ENCODE peak calls at places on chromosomes 5 and 9, in six cellular contexts. One of them, this sample, is unnamed.

GRCh38 chr9:114177423-114178064 is 22.2 kb downstream of the COL27A1 start:
- DNase-seq in AG10803: peak
- DNase-seq in fibroblast of pulmonary artery: peak
- DNase-seq in fibroblast of villous mesenchyme: peak
- DNase-seq in suprapubic skin: no peak
- DNase-seq in body of pancreas: no peak
- DNase-seq in this sample: no peak

GRCh38 chr9:90103771-90104170 is 499.0 kb downstream of the GADD45G start:
- DNase-seq in suprapubic skin: no peak
- DNase-seq in AG10803: no peak
- DNase-seq in fibroblast of pulmonary artery: no peak
- DNase-seq in body of pancreas: no peak
- DNase-seq in fibroblast of villous mesenchyme: no peak
- DNase-seq in this sample: no peak

GRCh38 chr5:9653811-9654210 is 23.7 kb upstream of the TAS2R1 start:
- DNase-seq in body of pancreas: peak
- DNase-seq in fibroblast of villous mesenchyme: peak
- DNase-seq in fibroblast of pulmonary artery: peak
- DNase-seq in AG10803: peak
- DNase-seq in suprapubic skin: no peak
- DNase-seq in this sample: peak

GRCh38 chr5:157463621-157464407 is 3.8 kb downstream of the NIPAL4 start:
- DNase-seq in body of pancreas: no peak
- DNase-seq in AG10803: peak
- DNase-seq in fibroblast of villous mesenchyme: peak
- DNase-seq in suprapubic skin: no peak
- DNase-seq in fibroblast of pulmonary artery: no peak
- DNase-seq in this sample: no peak

GRCh38 chr9:89888677-89889076 is 283.9 kb downstream of the GADD45G start:
- DNase-seq in AG10803: no peak
- DNase-seq in fibroblast of pulmonary artery: no peak
- DNase-seq in suprapubic skin: peak
- DNase-seq in body of pancreas: no peak
- DNase-seq in fibroblast of villous mesenchyme: no peak
- DNase-seq in this sample: no peak

GRCh38 chr9:127523312-127523851 is 72.1 kb downstream of the LRSAM1 start:
- DNase-seq in suprapubic skin: no peak
- DNase-seq in fibroblast of pulmonary artery: peak
- DNase-seq in body of pancreas: peak
- DNase-seq in fibroblast of villous mesenchyme: no peak
- DNase-seq in AG10803: peak
- DNase-seq in this sample: no peak

GRCh38 chr5:161064297-161064696 is 212.3 kb upstream of the ATP10B start:
- DNase-seq in AG10803: no peak
- DNase-seq in suprapubic skin: no peak
- DNase-seq in fibroblast of pulmonary artery: no peak
- DNase-seq in body of pancreas: no peak
- DNase-seq in fibroblast of villous mesenchyme: no peak
- DNase-seq in this sample: no peak

GRCh38 chr9:77661696-77662095 is 13.6 kb upstream of the GNA14 start:
- DNase-seq in body of pancreas: no peak
- DNase-seq in AG10803: no peak
- DNase-seq in suprapubic skin: no peak
- DNase-seq in fibroblast of pulmonary artery: no peak
- DNase-seq in fibroblast of villous mesenchyme: no peak
- DNase-seq in this sample: no peak

GRCh38 chr9:132169672-132170392 is 8.0 kb downstream of the NTNG2 start:
- DNase-seq in fibroblast of villous mesenchyme: peak
- DNase-seq in body of pancreas: peak
- DNase-seq in AG10803: peak
- DNase-seq in suprapubic skin: no peak
- DNase-seq in fibroblast of pulmonary artery: peak
- DNase-seq in this sample: no peak

GRCh38 chr5:40618926-40619325 is 60.8 kb upstream of the PTGER4 start:
- DNase-seq in AG10803: no peak
- DNase-seq in body of pancreas: no peak
- DNase-seq in fibroblast of villous mesenchyme: no peak
- DNase-seq in suprapubic skin: no peak
- DNase-seq in fibroblast of pulmonary artery: no peak
- DNase-seq in this sample: no peak

GRCh38 chr5:173474881-173475287 is 141.6 kb downstream of the BOD1 start:
- DNase-seq in suprapubic skin: no peak
- DNase-seq in fibroblast of villous mesenchyme: peak
- DNase-seq in AG10803: peak
- DNase-seq in fibroblast of pulmonary artery: peak
- DNase-seq in body of pancreas: no peak
- DNase-seq in this sample: no peak

GRCh38 chr9:82168585-82168984 is 180.0 kb downstream of the SPATA31D1 start:
- DNase-seq in fibroblast of villous mesenchyme: peak
- DNase-seq in body of pancreas: no peak
- DNase-seq in fibroblast of pulmonary artery: no peak
- DNase-seq in suprapubic skin: no peak
- DNase-seq in AG10803: peak
- DNase-seq in this sample: no peak

GRCh38 chr9:105978822-105979221 is 284.5 kb downstream of the TMEM38B start:
- DNase-seq in fibroblast of pulmonary artery: no peak
- DNase-seq in fibroblast of villous mesenchyme: no peak
- DNase-seq in AG10803: no peak
- DNase-seq in suprapubic skin: no peak
- DNase-seq in body of pancreas: no peak
- DNase-seq in this sample: no peak

GRCh38 chr5:133977161-133977787 is 8.8 kb upstream of the C5orf15 start:
- DNase-seq in body of pancreas: no peak
- DNase-seq in AG10803: no peak
- DNase-seq in fibroblast of villous mesenchyme: no peak
- DNase-seq in suprapubic skin: no peak
- DNase-seq in fibroblast of pulmonary artery: no peak
- DNase-seq in this sample: no peak

GRCh38 chr9:11457809-11458785 is 845.3 kb upstream of the PTPRD start:
- DNase-seq in body of pancreas: no peak
- DNase-seq in fibroblast of pulmonary artery: peak
- DNase-seq in suprapubic skin: no peak
- DNase-seq in AG10803: no peak
- DNase-seq in fibroblast of villous mesenchyme: no peak
- DNase-seq in this sample: no peak

GRCh38 chr9:3224931-3225330 is 300.9 kb downstream of the RFX3 start:
- DNase-seq in AG10803: no peak
- DNase-seq in suprapubic skin: no peak
- DNase-seq in fibroblast of villous mesenchyme: no peak
- DNase-seq in body of pancreas: no peak
- DNase-seq in fibroblast of pulmonary artery: peak
- DNase-seq in this sample: no peak

GRCh38 chr5:10635257-10635860 is 71.5 kb downstream of the ANKRD33B start:
- DNase-seq in AG10803: peak
- DNase-seq in fibroblast of villous mesenchyme: no peak
- DNase-seq in fibroblast of pulmonary artery: peak
- DNase-seq in body of pancreas: no peak
- DNase-seq in suprapubic skin: peak
- DNase-seq in this sample: no peak

GRCh38 chr9:124210697-124211096 is 47.1 kb upstream of the NEK6 start:
- DNase-seq in fibroblast of pulmonary artery: no peak
- DNase-seq in fibroblast of villous mesenchyme: no peak
- DNase-seq in suprapubic skin: no peak
- DNase-seq in AG10803: no peak
- DNase-seq in body of pancreas: no peak
- DNase-seq in this sample: no peak

GRCh38 chr5:132428811-132429440 is 59.4 kb downstream of the SLC22A5 start:
- DNase-seq in fibroblast of pulmonary artery: peak
- DNase-seq in body of pancreas: no peak
- DNase-seq in suprapubic skin: no peak
- DNase-seq in fibroblast of villous mesenchyme: peak
- DNase-seq in AG10803: peak
- DNase-seq in this sample: peak

GRCh38 chr5:74483001-74483400 is 157.5 kb downstream of the ENC1 start:
- DNase-seq in body of pancreas: no peak
- DNase-seq in fibroblast of pulmonary artery: no peak
- DNase-seq in fibroblast of villous mesenchyme: no peak
- DNase-seq in AG10803: no peak
- DNase-seq in suprapubic skin: no peak
- DNase-seq in this sample: no peak

GRCh38 chr5:150945501-150945900 is 40.7 kb upstream of the ZNF300 start:
- DNase-seq in AG10803: peak
- DNase-seq in fibroblast of pulmonary artery: no peak
- DNase-seq in body of pancreas: no peak
- DNase-seq in fibroblast of villous mesenchyme: no peak
- DNase-seq in suprapubic skin: no peak
- DNase-seq in this sample: no peak

GRCh38 chr5:150948539-150948938 is 43.8 kb upstream of the ZNF300 start:
- DNase-seq in fibroblast of pulmonary artery: no peak
- DNase-seq in suprapubic skin: no peak
- DNase-seq in AG10803: no peak
- DNase-seq in fibroblast of villous mesenchyme: no peak
- DNase-seq in body of pancreas: no peak
- DNase-seq in this sample: no peak

GRCh38 chr5:150945947-150946346 is 41.2 kb upstream of the ZNF300 start:
- DNase-seq in fibroblast of pulmonary artery: peak
- DNase-seq in AG10803: peak
- DNase-seq in suprapubic skin: no peak
- DNase-seq in body of pancreas: no peak
- DNase-seq in fibroblast of villous mesenchyme: no peak
- DNase-seq in this sample: no peak

DNA sequence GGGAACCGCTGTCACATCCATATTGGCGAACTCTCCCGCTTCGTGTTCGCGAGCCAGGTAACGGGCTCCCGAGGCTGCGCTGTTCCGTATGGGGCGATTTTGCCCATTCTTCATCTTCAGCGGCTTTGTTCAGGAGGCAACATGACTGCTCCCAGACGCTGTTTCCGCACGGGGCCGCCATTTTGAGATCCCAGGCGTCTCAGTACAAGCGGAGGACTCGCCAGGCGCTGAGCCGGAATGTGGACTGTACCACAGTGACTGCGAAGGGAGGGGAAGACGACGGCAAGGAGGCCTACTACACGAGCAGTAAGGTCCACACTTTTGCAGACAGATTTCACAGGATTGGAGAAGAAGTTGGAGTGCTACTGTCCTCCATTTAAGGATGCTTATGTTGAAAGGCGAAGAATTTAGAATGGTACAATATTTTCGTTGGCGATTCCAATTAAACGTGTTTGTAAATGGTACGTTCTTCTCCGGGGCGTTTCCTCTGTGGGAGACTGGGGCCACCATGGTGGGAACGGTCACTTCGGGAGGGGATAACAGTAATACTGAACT is 41.6 kb upstream of the ZNF300 start:
- DNase-seq in AG10803: peak
- DNase-seq in fibroblast of pulmonary artery: peak
- DNase-seq in suprapubic skin: peak
- DNase-seq in body of pancreas: peak
- DNase-seq in fibroblast of villous mesenchyme: peak
- DNase-seq in this sample: peak
- H3K4me3 ChIP-seq in AG10803: peak
- H3K4me3 ChIP-seq in fibroblast of pulmonary artery: peak
- H3K4me3 ChIP-seq in suprapubic skin: peak
- H3K4me3 ChIP-seq in body of pancreas: peak
- H3K4me3 ChIP-seq in fibroblast of villous mesenchyme: peak
- H3K4me3 ChIP-seq in this sample: peak

GRCh38 chr5:93782978-93783377 is 41.6 kb upstream of the POU5F2 start:
- DNase-seq in fibroblast of pulmonary artery: no peak
- DNase-seq in body of pancreas: no peak
- DNase-seq in fibroblast of villous mesenchyme: no peak
- DNase-seq in AG10803: peak
- DNase-seq in suprapubic skin: no peak
- DNase-seq in this sample: no peak
- TF ChIP-seq CTCF in fibroblast of pulmonary artery: no peak
- TF ChIP-seq CTCF in body of pancreas: no peak
- TF ChIP-seq CTCF in fibroblast of villous mesenchyme: no peak
- TF ChIP-seq CTCF in AG10803: no peak
- TF ChIP-seq CTCF in suprapubic skin: no peak
- TF ChIP-seq CTCF in this sample: no peak

GRCh38 chr5:31937703-31938102 is 236.4 kb downstream of the GOLPH3 start:
- DNase-seq in fibroblast of villous mesenchyme: no peak
- DNase-seq in AG10803: no peak
- DNase-seq in body of pancreas: no peak
- DNase-seq in suprapubic skin: no peak
- DNase-seq in fibroblast of pulmonary artery: no peak
- DNase-seq in this sample: no peak
- H3K4me3 ChIP-seq in fibroblast of villous mesenchyme: no peak
- H3K4me3 ChIP-seq in AG10803: no peak
- H3K4me3 ChIP-seq in body of pancreas: no peak
- H3K4me3 ChIP-seq in suprapubic skin: peak
- H3K4me3 ChIP-seq in fibroblast of pulmonary artery: no peak
- H3K4me3 ChIP-seq in this sample: no peak

GRCh38 chr5:107997338-107997979 is 326.7 kb upstream of the EFNA5 start:
- DNase-seq in suprapubic skin: no peak
- DNase-seq in fibroblast of villous mesenchyme: no peak
- DNase-seq in fibroblast of pulmonary artery: no peak
- DNase-seq in body of pancreas: no peak
- DNase-seq in AG10803: peak
- DNase-seq in this sample: peak
- TF ChIP-seq CTCF in suprapubic skin: no peak
- TF ChIP-seq CTCF in fibroblast of villous mesenchyme: no peak
- TF ChIP-seq CTCF in fibroblast of pulmonary artery: no peak
- TF ChIP-seq CTCF in body of pancreas: no peak
- TF ChIP-seq CTCF in AG10803: no peak
- TF ChIP-seq CTCF in this sample: no peak

DNA sequence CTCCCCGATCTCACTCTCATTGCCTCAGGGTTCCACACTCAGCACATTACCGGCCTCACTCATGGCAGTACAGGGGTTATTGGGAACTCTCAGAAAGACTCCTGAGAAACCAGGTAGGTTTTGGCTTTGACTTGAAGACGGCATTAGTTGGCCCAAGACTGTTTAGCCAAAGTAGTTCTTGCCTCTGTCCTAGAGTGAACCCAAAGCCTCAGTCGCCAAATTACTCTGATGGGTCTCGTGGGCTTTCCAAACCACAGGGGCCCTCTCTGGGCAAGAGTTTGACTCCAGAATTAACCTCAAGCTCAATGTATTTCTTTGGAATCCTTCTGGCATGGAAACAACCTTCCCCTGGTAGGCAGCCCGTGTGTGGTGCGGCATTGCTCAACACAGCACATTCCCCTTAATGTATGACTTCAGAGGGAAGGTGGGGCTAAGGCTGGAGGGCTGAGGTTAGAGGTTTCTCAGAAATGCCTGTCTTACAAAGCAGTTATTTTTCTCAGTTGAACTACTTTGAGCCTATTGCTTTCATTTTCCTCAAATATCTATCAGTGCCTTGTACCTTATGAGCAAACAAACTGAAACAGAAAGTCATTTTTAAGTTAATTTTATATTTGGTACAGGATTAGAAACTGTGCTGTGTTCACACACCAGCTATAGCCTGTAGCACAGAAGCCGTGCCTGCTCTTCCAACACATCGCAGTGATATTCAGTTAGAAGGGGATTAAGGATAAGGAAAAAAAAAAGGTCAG is 123.8 kb upstream of the HAPLN1 start:
- DNase-seq in fibroblast of villous mesenchyme: peak
- DNase-seq in AG10803: peak
- DNase-seq in suprapubic skin: no peak
- DNase-seq in fibroblast of pulmonary artery: peak
- DNase-seq in body of pancreas: no peak
- DNase-seq in this sample: peak
- H3K4me3 ChIP-seq in fibroblast of villous mesenchyme: peak
- H3K4me3 ChIP-seq in AG10803: no peak
- H3K4me3 ChIP-seq in suprapubic skin: peak
- H3K4me3 ChIP-seq in fibroblast of pulmonary artery: no peak
- H3K4me3 ChIP-seq in body of pancreas: no peak
- H3K4me3 ChIP-seq in this sample: no peak

This sample was measured in astrocyte of the cerebellum.